ENCODE peak calls at places on chromosomes 2 and 18, in ten cellular contexts. P is body of pancreas, O is astrocyte of the spinal cord, S is cardiac muscle cell, G is keratinocyte, I is HCT116, K is LNCaP clone FGC, L is heart left ventricle, U is mammary epithelial cell, R is spleen. E is an unnamed sample.
A peak's percentile ranks its signal among the peaks of the same experiment; 100 is the strongest.

GRCh38 chr2:201191132-201191875 is 8.4 kb downstream of the CASP10 start:
- DNase-seq in P (no peak), O (no peak), S (no peak), G (no peak), I (no peak), K (no peak), L (no peak), U (no peak), R (no peak), E (no peak)

GRCh38 chr2:235024191-235024611 is 72.4 kb downstream of the SH3BP4 start:
- DNase-seq in P (no peak), O (peak; percentile 51), S (no peak), G (no peak), I (no peak), K (no peak), L (no peak), U (peak; percentile 38), R (no peak), E (peak; percentile 66)

GRCh38 chr2:26438926-26439325 is 37.2 kb downstream of the DRC1 start:
- DNase-seq in P (no peak), O (no peak), S (no peak), G (no peak), I (no peak), K (no peak), L (no peak), U (no peak), R (no peak), E (peak; percentile 40)

GRCh38 chr2:85949280-85949679 is 60.5 kb upstream of the ST3GAL5 start:
- DNase-seq in P (peak; percentile 97), O (no peak), S (peak; percentile 33), G (no peak), I (no peak), K (no peak), L (no peak), U (no peak), R (no peak), E (no peak)

GRCh38 chr18:38634117-38634516 is 1068.5 kb upstream of the CELF4 start:
- DNase-seq in P (no peak), O (no peak), S (no peak), G (no peak), I (no peak), K (no peak), L (no peak), U (no peak), R (no peak), E (no peak)

GRCh38 chr18:12839526-12840196 is 44.4 kb downstream of the PTPN2 start:
- DNase-seq in P (peak; percentile 17), O (peak; percentile 29), S (no peak), G (no peak), I (no peak), K (no peak), L (no peak), U (peak; percentile 42), R (no peak), E (peak; percentile 60)

GRCh38 chr2:72139471-72139870 is 8.2 kb downstream of the CYP26B1 start:
- DNase-seq in P (no peak), O (no peak), S (no peak), G (no peak), I (no peak), K (no peak), L (peak; percentile 23), U (no peak), R (peak; percentile 66), E (no peak)

GRCh38 chr2:12824304-12824761 is 107.6 kb downstream of the TRIB2 start:
- DNase-seq in P (no peak), O (peak; percentile 31), S (no peak), G (no peak), I (no peak), K (no peak), L (peak; percentile 67), U (no peak), R (no peak), E (peak; percentile 80)

GRCh38 chr2:8677646-8678592 is 3.9 kb upstream of the ID2 start:
- DNase-seq in P (peak; percentile 48), O (peak; percentile 72), S (peak; percentile 83), G (no peak), I (peak; percentile 34), K (no peak), L (no peak), U (peak; percentile 8), R (peak; percentile 84), E (peak; percentile 56)

GRCh38 chr2:83071352-83071751 is 1387.7 kb downstream of the SUCLG1 start:
- DNase-seq in P (no peak), O (no peak), S (no peak), G (no peak), I (no peak), K (no peak), L (no peak), U (no peak), R (no peak), E (no peak)

GRCh38 chr2:64654063-64654811 is 524 bp upstream of the SERTAD2 start:
- DNase-seq in P (peak; percentile 87), O (peak; percentile 86), S (peak; percentile 87), G (no peak), I (peak; percentile 64), K (no peak), L (peak; percentile 80), U (peak; percentile 62), R (peak; percentile 95), E (peak; percentile 93)

GRCh38 chr2:220499281-220499680 is 871.9 kb downstream of the SLC4A3 start:
- DNase-seq in P (no peak), O (peak; percentile 58), S (peak; percentile 71), G (no peak), I (no peak), K (no peak), L (peak; percentile 33), U (peak; percentile 45), R (no peak), E (peak; percentile 64)

GRCh38 chr2:172434821-172435607 is 7.6 kb downstream of the ITGA6 start:
- DNase-seq in P (no peak), O (peak; percentile 41), S (no peak), G (no peak), I (no peak), K (no peak), L (no peak), U (no peak), R (no peak), E (no peak)

DNA sequence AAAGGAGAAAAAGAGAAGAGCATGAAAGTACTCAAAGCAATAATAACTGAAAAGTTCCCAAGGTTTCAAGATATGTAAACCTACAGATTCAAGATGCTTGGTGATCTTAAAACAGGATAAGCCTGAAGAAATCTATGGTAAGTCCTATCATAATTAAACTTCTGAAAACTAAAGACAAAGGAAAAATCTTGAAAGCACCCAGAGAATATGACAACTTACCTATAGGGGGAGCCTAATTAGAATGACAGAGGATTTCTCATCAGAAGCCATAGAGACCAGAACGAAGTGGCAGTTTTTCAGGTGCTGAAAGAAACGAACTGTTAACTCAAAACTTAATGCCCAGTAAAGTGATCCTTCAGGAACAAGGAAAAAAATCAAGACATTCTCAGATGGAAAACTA is 59.7 kb downstream of the XDH start:
- DNase-seq in P (no peak), O (peak; percentile 21), S (no peak), G (no peak), I (peak; percentile 21), K (no peak), L (no peak), U (no peak), R (no peak), E (no peak)
- TF ChIP-seq CTCF in P (no peak), O (peak; percentile 56), S (peak; percentile 56), G (no peak), I (peak; percentile 50), K (peak; percentile 43), L (peak; percentile 11), U (peak; percentile 45), R (no peak), E (peak; percentile 53)

DNA sequence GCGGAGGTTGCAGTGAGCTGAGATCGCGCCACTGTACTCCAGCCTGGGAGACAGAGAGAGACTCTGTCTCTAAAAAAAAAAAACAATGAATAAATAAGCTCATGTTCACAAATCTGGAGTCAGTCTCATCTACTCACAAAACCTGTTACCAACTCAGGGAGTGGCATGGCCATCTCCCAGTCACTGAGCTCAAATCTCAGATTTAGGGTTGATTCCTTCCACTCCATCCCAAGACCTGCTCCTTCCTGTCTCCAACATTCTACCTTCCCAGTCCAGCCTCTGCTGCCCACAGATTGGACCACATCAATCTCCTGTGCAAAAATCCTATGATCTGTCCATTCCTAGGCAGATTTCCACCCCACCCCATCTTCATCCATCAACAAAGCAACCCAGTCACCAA is 1.6 kb downstream of the STAT1 start:
- DNase-seq in P (no peak), O (no peak), S (no peak), G (no peak), I (no peak), K (no peak), L (no peak), U (no peak), R (no peak), E (no peak)
- H3K4me3 ChIP-seq in P (no peak overlapping the region), O (no peak overlapping the region), S (no peak overlapping the region), G (peak overlapping the region; percentile 96), I (no peak overlapping the region), K (no peak overlapping the region), L (peak overlapping the region; percentile 77), U (no peak overlapping the region), R (peak overlapping the region; percentile 97), E (peak overlapping the region; percentile 97)

DNA sequence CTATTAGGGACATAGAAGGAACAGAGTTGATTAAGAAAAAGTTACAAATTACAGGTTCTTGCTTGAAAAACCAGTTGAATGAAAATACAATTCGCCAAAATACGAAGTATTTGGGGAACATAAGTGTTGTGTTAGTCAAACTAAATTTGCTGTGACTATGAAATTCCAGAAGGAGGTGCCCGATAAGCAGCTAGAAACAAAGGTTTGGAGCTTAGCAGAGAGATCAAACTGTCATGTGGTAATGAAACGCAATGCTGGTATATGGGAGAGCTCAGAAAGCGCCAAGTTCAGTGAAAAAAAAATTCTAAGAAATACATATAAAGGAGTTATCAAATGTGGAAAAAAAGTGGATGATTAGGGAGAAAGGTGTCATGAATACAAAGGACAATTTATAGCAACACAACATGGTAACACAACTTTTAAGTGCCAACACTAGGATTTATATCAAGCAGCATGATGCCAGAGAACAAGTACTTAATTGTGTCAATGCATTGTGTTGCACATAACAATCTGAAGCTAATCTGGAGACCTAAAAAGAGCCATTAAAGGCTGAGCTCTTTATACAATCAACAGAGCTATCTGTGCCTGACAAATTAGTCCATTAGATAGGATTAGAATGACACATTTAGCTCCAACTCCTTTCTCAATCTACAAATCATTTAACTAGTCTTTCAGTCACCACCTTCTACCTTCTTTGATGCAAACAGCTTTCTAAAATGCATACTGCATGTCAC is 31.2 kb downstream of the SMAD2 start:
- DNase-seq in P (no peak), O (no peak), S (no peak), G (no peak), I (no peak), K (no peak), L (no peak), U (no peak), R (no peak), E (no peak)
- TF ChIP-seq CTCF in P (no peak), O (no peak), S (peak; percentile 17), G (no peak), I (no peak), K (no peak), L (no peak), U (no peak), R (no peak), E (no peak)

DNA sequence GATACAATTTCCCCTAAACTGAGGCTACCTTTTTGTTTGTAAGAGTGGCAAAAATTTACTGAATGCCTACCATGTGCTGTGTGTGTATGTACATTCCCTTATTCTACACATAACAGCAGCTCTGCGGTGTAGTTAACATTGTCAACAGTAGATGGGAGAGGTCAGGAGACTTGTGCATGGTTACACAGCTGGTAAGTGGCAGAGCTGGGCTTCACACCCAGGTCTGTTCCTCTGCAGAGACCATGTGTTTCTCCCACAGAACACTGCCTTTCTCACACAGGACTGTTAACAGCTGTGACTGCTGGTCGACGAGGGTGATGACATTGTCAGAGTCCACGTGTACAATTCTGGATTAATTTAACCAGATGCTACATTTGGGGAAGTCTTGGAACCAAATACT is 49.1 kb downstream of the EML6 start:
- DNase-seq in P (no peak), O (no peak), S (no peak), G (no peak), I (no peak), K (no peak), L (no peak), U (no peak), R (no peak), E (peak; percentile 33)
- H3K4me3 ChIP-seq in P (no peak overlapping the region), O (no peak overlapping the region), S (no peak overlapping the region), G (no peak overlapping the region), I (peak overlapping the region; percentile 11), K (no peak overlapping the region), L (no peak overlapping the region), U (no peak overlapping the region), R (no peak overlapping the region), E (no peak overlapping the region)